ENCODE peak calls at places on chromosomes 7 and 10, in six cellular contexts. P is fibroblast of lung, T is heart right ventricle, Q is right cardiac atrium, O is ovary, G is stomach. D is an unnamed sample.

GRCh38 chr7:158454631-158455030 is 133.0 kb downstream of the PTPRN2 start:
- DNase-seq in T (no peak), G (no peak), Q (no peak), O (no peak), P (no peak), D (no peak)

GRCh38 chr10:42874713-42875387 is 92.3 kb downstream of the BMS1 start:
- DNase-seq in T (no peak), Q (no peak), O (no peak), P (no peak), G (no peak), D (no peak)

GRCh38 chr10:32377458-32378370 is 30.8 kb upstream of the EPC1 start:
- DNase-seq in G (no peak), Q (no peak), O (no peak), P (peak), T (no peak), D (no peak)

GRCh38 chr10:110664483-110665420 is 20.6 kb downstream of the RBM20 start:
- DNase-seq in O (no peak), P (peak), Q (no peak), G (no peak), T (no peak), D (no peak)

GRCh38 chr10:97861351-97861750 is 11.7 kb downstream of the GOLGA7B start:
- DNase-seq in G (no peak), O (no peak), Q (no peak), T (no peak), P (peak), D (no peak)

GRCh38 chr7:146116452-146117219 is at the start of gene CNTNAP2:
- DNase-seq in Q (peak), O (no peak), G (no peak), T (peak), P (peak), D (peak)

GRCh38 chr10:61904711-61905445 is 3.4 kb downstream of the ARID5B start:
- DNase-seq in T (no peak), P (peak), O (no peak), G (no peak), Q (no peak), D (no peak)

GRCh38 chr7:85682819-85683218 is 496.0 kb upstream of the SEMA3D start:
- DNase-seq in Q (no peak), T (no peak), G (no peak), O (no peak), P (peak), D (no peak)

GRCh38 chr7:120272261-120272895 is 597 bp upstream of the KCND2 start:
- DNase-seq in O (peak), Q (no peak), G (no peak), P (peak), T (no peak), D (no peak)

GRCh38 chr7:149765399-149766121 is 7.8 kb downstream of the ZNF467 start:
- DNase-seq in Q (no peak), T (no peak), O (no peak), P (no peak), G (no peak), D (no peak)

GRCh38 chr10:124864421-124865193 is 63.0 kb downstream of the ABRAXAS2 start:
- DNase-seq in T (peak), Q (peak), P (peak), O (no peak), G (peak), D (no peak)

GRCh38 chr7:131895541-131896173 is 339.2 kb upstream of the PODXL start:
- DNase-seq in G (no peak), O (no peak), T (no peak), Q (no peak), P (peak), D (no peak)

GRCh38 chr7:127831312-127832212 is 179.6 kb downstream of the SND1 start:
- DNase-seq in T (no peak), G (no peak), O (no peak), P (no peak), Q (no peak), D (no peak)

GRCh38 chr7:82818091-82818620 is 344.5 kb downstream of the PCLO start:
- DNase-seq in G (no peak), P (no peak), O (no peak), Q (no peak), T (no peak), D (no peak)

GRCh38 chr7:132516042-132516840 is 60.0 kb downstream of the PLXNA4 start:
- DNase-seq in O (no peak), G (no peak), P (peak), T (no peak), Q (no peak), D (no peak)

GRCh38 chr10:87658858-87659555 is 671 bp upstream of the PAPSS2 start:
- DNase-seq in T (no peak), P (no peak), Q (no peak), G (peak), O (no peak), D (no peak)

GRCh38 chr7:132877578-132877977 is 204.3 kb downstream of the CHCHD3 start:
- DNase-seq in O (no peak), Q (no peak), T (no peak), P (no peak), G (no peak), D (no peak)

GRCh38 chr10:31028076-31028475 is 3.6 kb downstream of the ZNF438 start:
- DNase-seq in O (no peak), P (no peak), Q (no peak), G (no peak), T (no peak), D (no peak)

GRCh38 chr10:80126876-80127275 is 5.7 kb upstream of the PLAC9 start:
- DNase-seq in O (no peak), G (no peak), P (no peak), T (no peak), Q (peak), D (no peak)

GRCh38 chr10:80122110-80122710 is 10.3 kb upstream of the PLAC9 start:
- DNase-seq in O (no peak), G (no peak), T (no peak), P (no peak), Q (no peak), D (no peak)

GRCh38 chr10:80118669-80119068 is 13.9 kb upstream of the PLAC9 start:
- DNase-seq in P (no peak), O (no peak), T (no peak), G (no peak), Q (no peak), D (no peak)

DNA sequence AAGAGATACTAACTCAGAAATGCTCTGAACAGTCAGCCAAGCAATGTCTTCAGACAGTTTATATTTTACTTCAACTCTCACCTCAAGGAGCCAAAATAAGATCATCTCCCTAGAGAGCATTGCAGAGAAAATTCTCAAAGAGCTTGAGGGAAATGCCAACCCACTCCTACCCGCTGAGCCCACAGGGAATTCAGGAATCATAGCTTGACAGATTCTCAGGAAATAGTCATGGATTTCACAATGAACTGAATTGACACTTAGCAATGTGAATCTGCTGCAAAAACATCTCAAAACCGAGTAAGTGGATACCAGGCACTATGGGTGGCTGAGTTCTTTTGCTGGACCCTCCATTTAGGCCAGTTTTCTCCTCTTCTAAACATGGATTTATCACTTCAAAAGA is 9.8 kb upstream of the PLAC9 start:
- DNase-seq in G (no peak), Q (no peak), O (no peak), T (no peak), P (no peak), D (peak)
- H3K27ac ChIP-seq in G (no peak), Q (no peak), O (no peak), T (no peak), P (peak), D (no peak)

GRCh38 chr7:54907981-54908380 is 110.8 kb upstream of the EGFR start:
- DNase-seq in O (no peak), G (no peak), P (no peak), Q (no peak), T (no peak), D (no peak)

GRCh38 chr7:54906963-54907362 is 111.9 kb upstream of the EGFR start:
- DNase-seq in T (no peak), G (no peak), O (no peak), P (no peak), Q (no peak), D (no peak)

GRCh38 chr7:54904986-54905385 is 113.8 kb upstream of the EGFR start:
- DNase-seq in Q (no peak), T (no peak), P (no peak), O (no peak), G (no peak), D (no peak)

GRCh38 chr7:54901840-54902239 is 117.0 kb upstream of the EGFR start:
- DNase-seq in O (no peak), Q (no peak), P (no peak), T (no peak), G (no peak), D (no peak)

DNA sequence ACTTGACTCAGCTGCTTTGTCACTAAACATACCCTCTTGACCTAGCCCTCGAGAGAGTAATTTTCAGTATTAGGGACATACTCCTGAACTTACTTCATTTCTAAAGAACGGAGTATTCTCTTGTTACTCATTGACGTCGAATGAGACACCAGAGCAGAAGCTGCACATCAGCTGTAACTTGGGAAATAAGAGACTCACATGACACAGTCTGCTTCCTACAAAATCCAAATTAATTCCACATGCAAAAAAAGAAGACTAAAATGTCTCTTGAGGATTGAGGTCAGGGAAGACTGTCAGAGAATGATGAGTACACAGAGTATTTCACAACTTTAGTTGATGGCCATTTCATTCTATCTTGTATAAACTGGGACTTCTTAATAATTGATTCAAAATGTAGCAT is 114.7 kb upstream of the EGFR start:
- DNase-seq in G (no peak), T (no peak), P (peak), Q (no peak), O (no peak), D (no peak)
- H3K27ac ChIP-seq in G (peak), T (no peak), P (peak), Q (no peak), O (no peak), D (no peak)

GRCh38 chr10:122475130-122475529 is 13.8 kb downstream of the HTRA1 start:
- DNase-seq in Q (peak), P (no peak), T (peak), O (peak), G (no peak), D (no peak)
- H3K27ac ChIP-seq in Q (peak), P (no peak), T (peak), O (no peak), G (peak), D (peak)

GRCh38 chr7:112699725-112700513 is 90.3 kb downstream of the TMEM168 start:
- DNase-seq in T (no peak), P (no peak), G (no peak), O (no peak), Q (no peak), D (no peak)
- H3K27ac ChIP-seq in T (no peak), P (no peak), G (no peak), O (no peak), Q (no peak), D (no peak)

GRCh38 chr7:75772081-75773077 is at the start of gene CCL26:
- DNase-seq in T (peak), O (peak), Q (peak), P (peak), G (peak), D (no peak)
- H3K27ac ChIP-seq in T (peak), O (peak), Q (peak), P (peak), G (peak), D (peak)